ENCODE peak calls at places on chromosomes 6 and 20, in seven cellular contexts. One of them, this sample, is unnamed.
A peak's percentile ranks its signal among the peaks of the same experiment; 100 is the strongest.

GRCh38 chr6:152091851-152092341 is 284.4 kb downstream of the ESR1 start:
- DNase-seq in GOT3: no peak
- DNase-seq in neural crest cell: no peak
- DNase-seq in Ammon's horn: no peak
- DNase-seq in cardiac fibroblast: peak; percentile 76
- DNase-seq in spleen: no peak
- DNase-seq in HS-27A: no peak
- DNase-seq in this sample: no peak

GRCh38 chr6:167350731-167351655 is 26.1 kb downstream of the TTLL2 start:
- DNase-seq in neural crest cell: peak; percentile 93
- DNase-seq in GOT3: peak; percentile 3
- DNase-seq in Ammon's horn: peak; percentile 43
- DNase-seq in HS-27A: no peak
- DNase-seq in spleen: peak; percentile 90
- DNase-seq in cardiac fibroblast: peak; percentile 56
- DNase-seq in this sample: no peak

GRCh38 chr6:170025341-170026271 is 265.3 kb downstream of the DLL1 start:
- DNase-seq in Ammon's horn: no peak
- DNase-seq in HS-27A: no peak
- DNase-seq in cardiac fibroblast: no peak
- DNase-seq in neural crest cell: no peak
- DNase-seq in spleen: peak; percentile 54
- DNase-seq in GOT3: no peak
- DNase-seq in this sample: no peak

GRCh38 chr20:37968726-37969401 is 64.4 kb downstream of the TTI1 start:
- DNase-seq in spleen: no peak
- DNase-seq in GOT3: no peak
- DNase-seq in neural crest cell: no peak
- DNase-seq in HS-27A: no peak
- DNase-seq in cardiac fibroblast: no peak
- DNase-seq in Ammon's horn: no peak
- DNase-seq in this sample: no peak

GRCh38 chr6:136563386-136564152 is 13.3 kb upstream of the MAP7 start:
- DNase-seq in HS-27A: no peak
- DNase-seq in Ammon's horn: peak; percentile 26
- DNase-seq in neural crest cell: no peak
- DNase-seq in GOT3: no peak
- DNase-seq in cardiac fibroblast: no peak
- DNase-seq in spleen: no peak
- DNase-seq in this sample: no peak

GRCh38 chr20:57476073-57476526 is 48.8 kb downstream of the CTCFL start:
- DNase-seq in cardiac fibroblast: no peak
- DNase-seq in neural crest cell: no peak
- DNase-seq in HS-27A: no peak
- DNase-seq in GOT3: no peak
- DNase-seq in Ammon's horn: no peak
- DNase-seq in spleen: peak; percentile 82
- DNase-seq in this sample: no peak

GRCh38 chr6:82033631-82034211 is 213.8 kb downstream of the IBTK start:
- DNase-seq in neural crest cell: no peak
- DNase-seq in GOT3: no peak
- DNase-seq in cardiac fibroblast: peak; percentile 72
- DNase-seq in Ammon's horn: no peak
- DNase-seq in HS-27A: no peak
- DNase-seq in spleen: no peak
- DNase-seq in this sample: no peak

GRCh38 chr6:32178547-32179440 is 589 bp downstream of the RNF5 start:
- DNase-seq in HS-27A: no peak
- DNase-seq in spleen: no peak
- DNase-seq in neural crest cell: no peak
- DNase-seq in GOT3: no peak
- DNase-seq in cardiac fibroblast: no peak
- DNase-seq in Ammon's horn: no peak
- DNase-seq in this sample: no peak

GRCh38 chr6:3281669-3282460 is 23.1 kb downstream of the PSMG4 start:
- DNase-seq in neural crest cell: no peak
- DNase-seq in cardiac fibroblast: peak; percentile 90
- DNase-seq in spleen: peak; percentile 40
- DNase-seq in Ammon's horn: no peak
- DNase-seq in HS-27A: no peak
- DNase-seq in GOT3: peak; percentile 13
- DNase-seq in this sample: peak; percentile 72

GRCh38 chr20:39019805-39020325 is 57.7 kb downstream of the DHX35 start:
- DNase-seq in Ammon's horn: no peak
- DNase-seq in neural crest cell: no peak
- DNase-seq in spleen: no peak
- DNase-seq in GOT3: no peak
- DNase-seq in HS-27A: no peak
- DNase-seq in cardiac fibroblast: peak; percentile 22
- DNase-seq in this sample: no peak

GRCh38 chr6:33632603-33633039 is 11.5 kb downstream of the ITPR3 start:
- DNase-seq in HS-27A: no peak
- DNase-seq in cardiac fibroblast: peak; percentile 50
- DNase-seq in neural crest cell: peak; percentile 67
- DNase-seq in GOT3: no peak
- DNase-seq in spleen: peak; percentile 82
- DNase-seq in Ammon's horn: peak; percentile 24
- DNase-seq in this sample: no peak

GRCh38 chr6:116840091-116840490 is 11.2 kb upstream of the GPRC6A start:
- DNase-seq in neural crest cell: no peak
- DNase-seq in spleen: no peak
- DNase-seq in Ammon's horn: no peak
- DNase-seq in cardiac fibroblast: no peak
- DNase-seq in GOT3: no peak
- DNase-seq in HS-27A: no peak
- DNase-seq in this sample: no peak

GRCh38 chr6:157314705-157315321 is 8.5 kb downstream of the TMEM242 start:
- DNase-seq in GOT3: no peak
- DNase-seq in neural crest cell: no peak
- DNase-seq in spleen: no peak
- DNase-seq in HS-27A: no peak
- DNase-seq in cardiac fibroblast: peak; percentile 88
- DNase-seq in Ammon's horn: peak; percentile 82
- DNase-seq in this sample: peak; percentile 34

GRCh38 chr20:38208523-38208922 is 43.5 kb upstream of the TGM2 start:
- DNase-seq in HS-27A: no peak
- DNase-seq in spleen: peak; percentile 1
- DNase-seq in Ammon's horn: no peak
- DNase-seq in GOT3: no peak
- DNase-seq in neural crest cell: no peak
- DNase-seq in cardiac fibroblast: no peak
- DNase-seq in this sample: no peak

GRCh38 chr6:4358414-4359107 is 223.2 kb upstream of the ECI2 start:
- DNase-seq in GOT3: peak; percentile 95
- DNase-seq in spleen: peak; percentile 82
- DNase-seq in neural crest cell: peak; percentile 31
- DNase-seq in HS-27A: peak; percentile 91
- DNase-seq in cardiac fibroblast: peak; percentile 99
- DNase-seq in Ammon's horn: peak; percentile 88
- DNase-seq in this sample: peak; percentile 84

GRCh38 chr20:35237486-35237885 is 11.0 kb downstream of the MMP24 start:
- DNase-seq in cardiac fibroblast: no peak
- DNase-seq in Ammon's horn: no peak
- DNase-seq in GOT3: no peak
- DNase-seq in HS-27A: no peak
- DNase-seq in neural crest cell: no peak
- DNase-seq in spleen: no peak
- DNase-seq in this sample: no peak

GRCh38 chr6:152952866-152953509 is 29.9 kb downstream of the FBXO5 start:
- DNase-seq in cardiac fibroblast: peak; percentile 61
- DNase-seq in HS-27A: peak; percentile 43
- DNase-seq in neural crest cell: no peak
- DNase-seq in spleen: no peak
- DNase-seq in Ammon's horn: peak; percentile 66
- DNase-seq in GOT3: no peak
- DNase-seq in this sample: peak; percentile 16

GRCh38 chr6:28758046-28758817 is 165.6 kb downstream of the TRIM27 start:
- DNase-seq in cardiac fibroblast: peak; percentile 17
- DNase-seq in spleen: no peak
- DNase-seq in HS-27A: no peak
- DNase-seq in GOT3: no peak
- DNase-seq in neural crest cell: no peak
- DNase-seq in Ammon's horn: no peak
- DNase-seq in this sample: no peak

GRCh38 chr6:40308533-40309306 is 278.4 kb downstream of the LRFN2 start:
- DNase-seq in neural crest cell: peak; percentile 88
- DNase-seq in spleen: peak; percentile 78
- DNase-seq in Ammon's horn: peak; percentile 63
- DNase-seq in HS-27A: no peak
- DNase-seq in cardiac fibroblast: peak; percentile 51
- DNase-seq in GOT3: no peak
- DNase-seq in this sample: no peak

GRCh38 chr20:42705550-42705949 is 484.2 kb downstream of the PTPRT start:
- DNase-seq in neural crest cell: no peak
- DNase-seq in HS-27A: no peak
- DNase-seq in GOT3: no peak
- DNase-seq in Ammon's horn: no peak
- DNase-seq in cardiac fibroblast: no peak
- DNase-seq in spleen: no peak
- DNase-seq in this sample: no peak

GRCh38 chr6:133092771-133093170 is 148.4 kb upstream of the EYA4 start:
- DNase-seq in HS-27A: no peak
- DNase-seq in spleen: no peak
- DNase-seq in neural crest cell: no peak
- DNase-seq in GOT3: no peak
- DNase-seq in Ammon's horn: no peak
- DNase-seq in cardiac fibroblast: no peak
- DNase-seq in this sample: no peak

GRCh38 chr6:16523550-16524379 is 237.5 kb downstream of the ATXN1 start:
- DNase-seq in GOT3: no peak
- DNase-seq in neural crest cell: no peak
- DNase-seq in spleen: no peak
- DNase-seq in cardiac fibroblast: peak; percentile 97
- DNase-seq in HS-27A: peak; percentile 23
- DNase-seq in Ammon's horn: no peak
- DNase-seq in this sample: peak; percentile 47

GRCh38 chr6:42407379-42407778 is 44.3 kb downstream of the TRERF1 start:
- DNase-seq in Ammon's horn: no peak
- DNase-seq in GOT3: no peak
- DNase-seq in spleen: no peak
- DNase-seq in neural crest cell: no peak
- DNase-seq in cardiac fibroblast: peak; percentile 84
- DNase-seq in HS-27A: no peak
- DNase-seq in this sample: no peak

GRCh38 chr20:53870426-53871199 is 199.8 kb downstream of the BCAS1 start:
- DNase-seq in HS-27A: no peak
- DNase-seq in cardiac fibroblast: no peak
- DNase-seq in GOT3: no peak
- DNase-seq in neural crest cell: no peak
- DNase-seq in Ammon's horn: no peak
- DNase-seq in spleen: no peak
- DNase-seq in this sample: no peak

GRCh38 chr6:39362487-39362865 is 40.0 kb upstream of the KCNK16 start:
- DNase-seq in GOT3: no peak
- DNase-seq in spleen: no peak
- DNase-seq in neural crest cell: no peak
- DNase-seq in cardiac fibroblast: no peak
- DNase-seq in HS-27A: no peak
- DNase-seq in Ammon's horn: peak; percentile 71
- DNase-seq in this sample: no peak

GRCh38 chr20:62886709-62887058 is 25.1 kb upstream of the TCFL5 start:
- DNase-seq in Ammon's horn: no peak
- DNase-seq in spleen: no peak
- DNase-seq in neural crest cell: no peak
- DNase-seq in cardiac fibroblast: no peak
- DNase-seq in HS-27A: no peak
- DNase-seq in GOT3: no peak
- DNase-seq in this sample: no peak

GRCh38 chr6:18147160-18147559 is 7.7 kb downstream of the TPMT start:
- DNase-seq in neural crest cell: no peak
- DNase-seq in Ammon's horn: no peak
- DNase-seq in GOT3: no peak
- DNase-seq in spleen: no peak
- DNase-seq in cardiac fibroblast: peak; percentile 34
- DNase-seq in HS-27A: no peak
- DNase-seq in this sample: no peak

GRCh38 chr6:158369241-158369640 is 57.0 kb downstream of the TULP4 start:
- DNase-seq in HS-27A: no peak
- DNase-seq in GOT3: no peak
- DNase-seq in cardiac fibroblast: no peak
- DNase-seq in neural crest cell: no peak
- DNase-seq in spleen: no peak
- DNase-seq in Ammon's horn: no peak
- DNase-seq in this sample: no peak

GRCh38 chr6:1586861-1587450 is 22.8 kb upstream of the FOXC1 start:
- DNase-seq in neural crest cell: no peak
- DNase-seq in Ammon's horn: no peak
- DNase-seq in spleen: no peak
- DNase-seq in GOT3: no peak
- DNase-seq in cardiac fibroblast: no peak
- DNase-seq in HS-27A: no peak
- DNase-seq in this sample: no peak

This sample was measured in brain pericyte.